ENCODE peak calls at places on chromosomes 1 and 21, in seven cellular contexts. G, S, T, D, V, Z and H are unnamed samples. For H3K4me1, the result is how much of the 10 kb centered on the place peaks cover.

GRCh38 chr1:62184291-62184690 is 10.4 kb upstream of the L1TD1 start:
- DNase-seq in G (no peak), S (no peak), T (no peak), D (no peak), V (no peak), Z (no peak), H (no peak)

GRCh38 chr21:42427809-42428419 is 24.2 kb downstream of the UBASH3A start:
- DNase-seq in G (no peak), S (no peak), T (no peak), D (no peak), V (no peak), Z (no peak), H (no peak)

GRCh38 chr1:18348354-18348753 is 132.4 kb upstream of the KLHDC7A start:
- DNase-seq in G (no peak), S (no peak), T (no peak), D (no peak), V (no peak), Z (no peak), H (no peak)

GRCh38 chr21:27085387-27085786 is 118.5 kb upstream of the ADAMTS5 start:
- DNase-seq in G (no peak), S (no peak), T (no peak), D (no peak), V (no peak), Z (no peak), H (no peak)

GRCh38 chr1:36387141-36387949 is 1.6 kb upstream of the STK40 start:
- DNase-seq in G (peak), S (no peak), T (peak), D (peak), V (peak), Z (peak), H (no peak)

GRCh38 chr1:109625601-109626560 is 6.2 kb downstream of the AMPD2 start:
- DNase-seq in G (no peak), S (no peak), T (no peak), D (no peak), V (no peak), Z (no peak), H (peak)

GRCh38 chr1:90721210-90722194 is 4.4 kb upstream of the BARHL2 start:
- DNase-seq in G (no peak), S (peak), T (no peak), D (no peak), V (peak), Z (peak), H (peak)

GRCh38 chr1:1306070-1306660 is 1.6 kb downstream of the ACAP3 start:
- DNase-seq in G (no peak), S (no peak), T (no peak), D (no peak), V (no peak), Z (peak), H (peak)

GRCh38 chr1:215567491-215568286 is 585 bp downstream of the KCTD3 start:
- DNase-seq in G (peak), S (no peak), T (peak), D (peak), V (peak), Z (peak), H (peak)

GRCh38 chr21:46111857-46112730 is 14.2 kb downstream of the COL6A2 start:
- DNase-seq in G (peak), S (no peak), T (peak), D (peak), V (no peak), Z (no peak), H (peak)

GRCh38 chr1:34488058-34488457 is 266.8 kb upstream of the GJB5 start:
- DNase-seq in G (no peak), S (no peak), T (no peak), D (no peak), V (no peak), Z (no peak), H (no peak)

GRCh38 chr1:35595684-35596083 is 22.6 kb downstream of the TFAP2E start:
- DNase-seq in G (no peak), S (no peak), T (no peak), D (no peak), V (no peak), Z (no peak), H (no peak)

GRCh38 chr1:209769171-209769904 is 13.5 kb downstream of the TRAF3IP3 start:
- DNase-seq in G (peak), S (peak), T (peak), D (peak), V (peak), Z (no peak), H (no peak)

GRCh38 chr1:93616221-93616995 is 65.2 kb downstream of the BCAR3 start:
- DNase-seq in G (no peak), S (no peak), T (no peak), D (peak), V (no peak), Z (no peak), H (no peak)

GRCh38 chr1:162861101-162861500 is at the start of gene CCDC190:
- DNase-seq in G (no peak), S (no peak), T (no peak), D (no peak), V (no peak), Z (no peak), H (no peak)

GRCh38 chr1:154860154-154860870 is 9.8 kb downstream of the KCNN3 start:
- DNase-seq in G (no peak), S (no peak), T (peak), D (no peak), V (no peak), Z (peak), H (no peak)

GRCh38 chr1:221869759-221870158 is 127.9 kb upstream of the DUSP10 start:
- DNase-seq in G (no peak), S (no peak), T (no peak), D (no peak), V (no peak), Z (no peak), H (no peak)

GRCh38 chr1:155934933-155935590 is 849 bp upstream of the KHDC4 start:
- DNase-seq in G (no peak), S (no peak), T (no peak), D (no peak), V (no peak), Z (peak), H (no peak)

GRCh38 chr1:56434025-56434424 is 145.3 kb downstream of the PLPP3 start:
- DNase-seq in G (no peak), S (no peak), T (no peak), D (no peak), V (no peak), Z (no peak), H (no peak)

GRCh38 chr1:57131701-57132394 is 166.0 kb upstream of the C8B start:
- DNase-seq in G (no peak), S (no peak), T (no peak), D (no peak), V (peak), Z (no peak), H (no peak)

GRCh38 chr1:146032613-146033219 is 11.2 kb upstream of the HJV start:
- DNase-seq in G (no peak), S (no peak), T (no peak), D (no peak), V (peak), Z (peak), H (no peak)

GRCh38 chr1:164709541-164710287 is 150.7 kb downstream of the PBX1 start:
- DNase-seq in G (no peak), S (no peak), T (no peak), D (no peak), V (peak), Z (no peak), H (no peak)

GRCh38 chr1:8353386-8353785 is 35.5 kb downstream of the SLC45A1 start:
- DNase-seq in G (peak), S (no peak), T (no peak), D (peak), V (no peak), Z (no peak), H (no peak)

GRCh38 chr21:45279446-45280177 is 8.1 kb downstream of the POFUT2 start:
- DNase-seq in G (peak), S (no peak), T (no peak), D (no peak), V (no peak), Z (no peak), H (no peak)

GRCh38 chr1:63774617-63775417 is 1.0 kb downstream of the ROR1 start:
- DNase-seq in G (peak), S (no peak), T (peak), D (peak), V (peak), Z (no peak), H (peak)

GRCh38 chr1:32755810-32756159 is 53.2 kb upstream of the SYNC start:
- DNase-seq in G (no peak), S (no peak), T (no peak), D (no peak), V (no peak), Z (peak), H (no peak)

GRCh38 chr1:9890224-9890731 is 19.8 kb downstream of the CTNNBIP1 start:
- DNase-seq in G (peak), S (no peak), T (peak), D (peak), V (peak), Z (peak), H (peak)

GRCh38 chr1:212628056-212628455 is 19.5 kb downstream of the ATF3 start:
- DNase-seq in G (no peak), S (no peak), T (no peak), D (peak), V (no peak), Z (no peak), H (peak)

GRCh38 chr1:107690491-107690890 is 274.5 kb downstream of the VAV3 start:
- DNase-seq in G (no peak), S (no peak), T (no peak), D (no peak), V (no peak), Z (no peak), H (no peak)

DNA sequence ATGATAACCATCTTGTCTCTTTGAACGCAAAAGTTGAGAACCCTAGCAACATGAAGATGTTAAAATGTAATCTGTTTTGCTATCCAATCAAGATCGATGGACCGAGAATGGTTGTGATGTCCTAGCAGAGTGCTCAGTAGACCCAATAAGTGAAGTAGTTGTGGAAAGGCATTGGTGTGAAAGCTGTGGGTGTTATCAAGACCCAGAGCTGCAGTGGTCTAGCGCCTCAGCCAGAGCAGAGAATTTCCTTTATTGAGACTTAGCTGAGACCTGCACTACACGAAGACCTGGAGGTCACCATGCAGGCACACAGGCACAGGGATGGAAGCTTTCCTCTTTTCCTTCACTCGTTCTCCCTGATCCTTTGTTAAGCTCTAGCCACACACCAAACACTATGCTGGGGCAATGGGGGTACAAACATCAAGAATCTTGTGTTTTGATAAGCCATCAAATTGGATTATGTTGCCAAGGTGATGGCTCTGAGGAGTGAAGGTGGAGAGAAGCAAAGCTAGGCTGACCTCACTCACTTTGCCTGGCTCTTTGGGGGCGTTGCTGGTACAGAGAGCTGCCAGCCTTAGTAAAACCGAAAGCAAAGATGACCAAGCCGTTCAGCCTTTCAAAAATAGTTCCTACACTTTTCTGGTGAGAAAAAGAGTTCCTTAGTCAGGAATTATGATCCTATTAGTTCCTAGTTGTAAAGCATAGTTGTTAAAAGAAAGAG is 24.1 kb downstream of the METTL13 start:
- DNase-seq in G (no peak), S (no peak), T (no peak), D (no peak), V (no peak), Z (no peak), H (no peak)
- H3K4me1 ChIP-seq in G (under half), S (under half), T (under half), D (under half), V (under half), Z (under half), H (under half)

GRCh38 chr1:94961582-94961981 is 34.7 kb upstream of the CNN3 start:
- DNase-seq in G (no peak), S (no peak), T (no peak), D (no peak), V (no peak), Z (peak), H (no peak)

GRCh38 chr1:94966033-94966432 is 39.1 kb upstream of the CNN3 start:
- DNase-seq in G (no peak), S (no peak), T (no peak), D (no peak), V (no peak), Z (no peak), H (no peak)

GRCh38 chr1:94963864-94964263 is 37.0 kb upstream of the CNN3 start:
- DNase-seq in G (no peak), S (no peak), T (no peak), D (no peak), V (no peak), Z (no peak), H (no peak)

GRCh38 chr1:94962745-94963265 is 35.9 kb upstream of the CNN3 start:
- DNase-seq in G (peak), S (peak), T (no peak), D (no peak), V (no peak), Z (peak), H (no peak)

GRCh38 chr1:94961994-94962744 is 35.3 kb upstream of the CNN3 start:
- DNase-seq in G (no peak), S (no peak), T (no peak), D (no peak), V (no peak), Z (no peak), H (no peak)
- H3K4me3 ChIP-seq in G (peak), S (peak), T (peak), D (peak), V (no peak), Z (no peak), H (no peak)

GRCh38 chr1:170663011-170663410 is 920 bp upstream of the PRRX1 start:
- DNase-seq in G (no peak), S (no peak), T (no peak), D (no peak), V (no peak), Z (no peak), H (no peak)

GRCh38 chr1:170662561-170662971 is 1.4 kb upstream of the PRRX1 start:
- DNase-seq in G (no peak), S (no peak), T (no peak), D (no peak), V (no peak), Z (no peak), H (no peak)

GRCh38 chr1:170660281-170660713 is 3.6 kb upstream of the PRRX1 start:
- DNase-seq in G (no peak), S (no peak), T (no peak), D (no peak), V (no peak), Z (no peak), H (no peak)

GRCh38 chr1:170660874-170661645 is 2.9 kb upstream of the PRRX1 start:
- DNase-seq in G (peak), S (no peak), T (peak), D (no peak), V (no peak), Z (no peak), H (no peak)

DNA sequence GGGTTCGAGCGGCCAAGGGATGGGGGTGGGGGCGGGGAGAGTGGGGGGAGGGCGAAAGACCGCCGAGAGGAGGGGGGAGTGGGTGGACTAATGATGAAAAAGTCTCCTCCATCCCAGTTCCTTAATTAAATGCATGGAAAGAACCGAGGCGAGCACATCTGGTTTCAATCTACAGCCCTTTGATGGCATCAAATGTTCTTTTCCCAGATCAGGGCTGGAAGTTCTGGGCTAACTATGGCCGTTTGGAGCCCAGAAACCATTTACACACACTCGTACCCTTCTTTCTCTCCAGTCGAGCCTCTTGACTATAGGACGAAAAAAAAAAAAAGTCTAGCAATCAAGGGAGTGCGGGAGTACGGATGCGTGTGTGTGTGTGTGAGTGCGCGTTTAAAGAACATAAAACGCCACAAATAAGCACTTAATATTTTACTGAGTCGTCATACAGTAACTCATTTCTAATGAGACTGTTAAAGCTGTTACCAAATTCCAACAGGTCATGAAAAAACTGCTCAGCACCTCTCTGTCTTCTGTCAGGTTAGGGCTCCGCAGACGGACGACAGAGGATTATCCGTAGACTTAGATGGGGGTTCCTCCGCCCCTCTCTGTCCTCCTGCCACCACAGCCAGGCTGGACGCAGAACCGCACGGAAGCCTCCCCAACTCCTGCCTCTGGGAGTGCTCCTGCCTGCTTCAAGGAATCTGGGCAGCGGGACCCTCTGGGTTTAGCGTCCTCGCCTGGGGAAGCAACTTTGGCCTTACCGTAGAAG is 2.1 kb upstream of the PRRX1 start:
- DNase-seq in G (peak), S (no peak), T (peak), D (no peak), V (no peak), Z (no peak), H (no peak)
- TF ChIP-seq CTCF in G (no peak), S (no peak), T (peak), D (no peak), V (no peak), Z (no peak), H (no peak)

GRCh38 chr21:37407719-37408455 is 41.3 kb downstream of the DYRK1A start:
- DNase-seq in G (no peak), S (no peak), T (no peak), D (no peak), V (peak), Z (no peak), H (no peak)
- H3K4me1 ChIP-seq in G (under half), S (half or more), T (half or more), D (under half), V (under half), Z (under half), H (under half)

GRCh38 chr21:28771790-28772501 is 220.7 kb downstream of the LTN1 start:
- DNase-seq in G (no peak), S (no peak), T (no peak), D (no peak), V (peak), Z (no peak), H (no peak)
- H3K4me3 ChIP-seq in G (no peak), S (no peak), T (no peak), D (peak), V (no peak), Z (no peak), H (no peak)